ENCODE peak calls at places on chromosomes 5 and 9, in six cellular contexts. R is HFFc6, K is NCI-H1092, D is AG04450, V is frontal cortex, N is GM19239. Z is an unnamed sample.

GRCh38 chr9:16092627-16093091 is 539.8 kb downstream of the CCDC171 start:
- DNase-seq in N (no peak), D (no peak), V (no peak), R (no peak), K (no peak), Z (no peak)

GRCh38 chr5:172953776-172954189 is 5.4 kb upstream of the RPL26L1 start:
- DNase-seq in R (peak), K (no peak), D (peak), N (no peak), V (no peak), Z (no peak)

GRCh38 chr9:88992556-88992955 is 1.3 kb downstream of the S1PR3 start:
- DNase-seq in K (no peak), R (no peak), D (no peak), N (no peak), V (no peak), Z (no peak)

GRCh38 chr5:17000296-17000939 is 64.3 kb upstream of the MYO10 start:
- DNase-seq in R (peak), V (no peak), N (no peak), K (no peak), D (peak), Z (no peak)

GRCh38 chr5:105475401-105475800 is 1912.8 kb upstream of the NUDT12 start:
- DNase-seq in V (no peak), N (no peak), K (no peak), R (no peak), D (no peak), Z (no peak)

GRCh38 chr9:89889865-89890264 is 285.1 kb downstream of the GADD45G start:
- DNase-seq in R (no peak), V (no peak), D (no peak), N (no peak), K (no peak), Z (no peak)

GRCh38 chr5:4413996-4414395 is 726.1 kb upstream of the ADAMTS16 start:
- DNase-seq in N (no peak), D (no peak), K (no peak), V (no peak), R (no peak), Z (no peak)

GRCh38 chr9:124764774-124765438 is 6.2 kb downstream of the NR6A1 start:
- DNase-seq in D (no peak), N (no peak), R (no peak), K (no peak), V (no peak), Z (no peak)

GRCh38 chr9:133707065-133707760 is 30.9 kb downstream of the SARDH start:
- DNase-seq in D (no peak), V (no peak), R (no peak), K (no peak), N (no peak), Z (no peak)

GRCh38 chr9:38651400-38652042 is 31.1 kb upstream of the ANKRD18A start:
- DNase-seq in V (no peak), R (no peak), D (no peak), N (no peak), K (no peak), Z (no peak)

GRCh38 chr5:15026506-15026905 is 154.9 kb upstream of the ANKH start:
- DNase-seq in D (no peak), R (no peak), N (no peak), V (no peak), K (no peak), Z (no peak)

GRCh38 chr9:4973246-4973645 is 11.8 kb upstream of the JAK2 start:
- DNase-seq in K (no peak), N (no peak), D (no peak), V (no peak), R (peak), Z (no peak)

GRCh38 chr5:58294598-58295298 is 165.1 kb downstream of the PLK2 start:
- DNase-seq in N (no peak), V (no peak), D (no peak), R (peak), K (no peak), Z (no peak)

GRCh38 chr5:10607666-10608442 is 44.0 kb downstream of the ANKRD33B start:
- DNase-seq in R (no peak), D (no peak), V (no peak), N (no peak), K (no peak), Z (no peak)

GRCh38 chr9:37035472-37036236 is 1.6 kb upstream of the PAX5 start:
- DNase-seq in N (no peak), K (peak), V (peak), D (no peak), R (no peak), Z (no peak)

GRCh38 chr9:64773491-64773931 is 511.5 kb downstream of the FOXD4L5 start:
- DNase-seq in V (no peak), K (no peak), R (no peak), D (no peak), N (no peak), Z (no peak)

GRCh38 chr5:31854625-31855526 is 215.9 kb downstream of the PDZD2 start:
- DNase-seq in D (no peak), V (peak), K (no peak), N (no peak), R (no peak), Z (no peak)

GRCh38 chr9:78905387-78905786 is 608.5 kb downstream of the PSAT1 start:
- DNase-seq in N (no peak), K (no peak), V (no peak), R (no peak), D (no peak), Z (no peak)

GRCh38 chr5:53166101-53166500 is 56.5 kb upstream of the MOCS2 start:
- DNase-seq in K (no peak), D (no peak), R (no peak), V (no peak), N (no peak), Z (no peak)

GRCh38 chr5:139835656-139836055 is 40.0 kb downstream of the PSD2 start:
- DNase-seq in R (no peak), K (no peak), V (no peak), N (no peak), D (no peak), Z (no peak)

GRCh38 chr5:113776832-113777525 is 263.5 kb downstream of the YTHDC2 start:
- DNase-seq in K (no peak), D (no peak), V (no peak), R (no peak), N (no peak), Z (no peak)

GRCh38 chr9:96021616-96022444 is 146.3 kb downstream of the ERCC6L2 start:
- DNase-seq in R (no peak), V (peak), K (no peak), N (no peak), D (no peak), Z (no peak)

GRCh38 chr5:1474183-1474839 is 29.1 kb upstream of the SLC6A3 start:
- DNase-seq in D (no peak), K (no peak), N (no peak), R (no peak), V (no peak), Z (no peak)

GRCh38 chr9:744790-745456 is 96.6 kb upstream of the DMRT1 start:
- DNase-seq in D (no peak), R (no peak), K (no peak), N (no peak), V (no peak), Z (no peak)

GRCh38 chr5:76175821-76176403 is 92.7 kb downstream of the SV2C start:
- DNase-seq in D (no peak), K (no peak), V (no peak), R (no peak), N (peak), Z (no peak)

GRCh38 chr5:174690256-174690655 is 34.1 kb upstream of the MSX2 start:
- DNase-seq in V (no peak), R (no peak), D (no peak), K (no peak), N (no peak), Z (no peak)

GRCh38 chr9:87494970-87495471 is 2.6 kb upstream of the DAPK1 start:
- DNase-seq in D (no peak), N (no peak), K (no peak), V (no peak), R (no peak), Z (no peak)

GRCh38 chr5:84290161-84290560 is 94.5 kb downstream of the EDIL3 start:
- DNase-seq in D (no peak), K (no peak), N (no peak), V (no peak), R (no peak), Z (no peak)

GRCh38 chr9:37471942-37472679 is 6.9 kb upstream of the ZBTB5 start:
- DNase-seq in K (no peak), D (peak), V (no peak), R (peak), N (no peak), Z (no peak)

GRCh38 chr5:10338996-10339903 is 14.2 kb upstream of the MARCHF6 start:
- DNase-seq in D (no peak), N (no peak), V (no peak), K (peak), R (no peak), Z (no peak)

GRCh38 chr5:85010014-85010562 is 625.4 kb upstream of the EDIL3 start:
- DNase-seq in N (no peak), D (no peak), K (no peak), V (no peak), R (no peak), Z (no peak)

GRCh38 chr5:181173420-181174342 is 26.3 kb downstream of the OR2V2 start:
- DNase-seq in R (peak), K (no peak), V (no peak), N (no peak), D (no peak), Z (no peak)

Z was measured in stimulated activated CD8-positive, alpha-beta memory T cell treated with anti-CD3 and anti-CD28 coated beads, Interleukin-2, amount 100 ng/mL, for 1 hour.